ENCODE peak calls at places on chromosomes 13 and 19, in five cellular contexts. One of them, this sample, is unnamed.

GRCh38 chr19:30648321-30648720 is 276.1 kb downstream of the ZNF536 start:
- DNase-seq in breast epithelium: no peak
- DNase-seq in PC-3: no peak
- DNase-seq in thoracic aorta: no peak
- DNase-seq in AG04450: no peak
- DNase-seq in this sample: no peak

GRCh38 chr13:59755647-59756290 is 408.0 kb downstream of the DIAPH3 start:
- DNase-seq in PC-3: peak
- DNase-seq in AG04450: no peak
- DNase-seq in thoracic aorta: no peak
- DNase-seq in breast epithelium: no peak
- DNase-seq in this sample: no peak

GRCh38 chr13:73952683-73953082 is 181.5 kb downstream of the KLF12 start:
- DNase-seq in thoracic aorta: no peak
- DNase-seq in AG04450: peak
- DNase-seq in breast epithelium: no peak
- DNase-seq in PC-3: no peak
- DNase-seq in this sample: no peak

GRCh38 chr13:73782781-73783180 is 351.4 kb downstream of the KLF12 start:
- DNase-seq in thoracic aorta: no peak
- DNase-seq in AG04450: peak
- DNase-seq in PC-3: no peak
- DNase-seq in breast epithelium: no peak
- DNase-seq in this sample: peak

GRCh38 chr19:39969266-39969665 is 1.7 kb upstream of the PSMC4 start:
- DNase-seq in AG04450: no peak
- DNase-seq in thoracic aorta: no peak
- DNase-seq in PC-3: no peak
- DNase-seq in breast epithelium: no peak
- DNase-seq in this sample: no peak

GRCh38 chr13:28173793-28174192 is 35.4 kb downstream of the PAN3 start:
- DNase-seq in breast epithelium: no peak
- DNase-seq in PC-3: peak
- DNase-seq in thoracic aorta: no peak
- DNase-seq in AG04450: no peak
- DNase-seq in this sample: no peak

GRCh38 chr13:51590966-51591627 is 6.8 kb downstream of the WDFY2 start:
- DNase-seq in breast epithelium: no peak
- DNase-seq in PC-3: peak
- DNase-seq in AG04450: peak
- DNase-seq in thoracic aorta: no peak
- DNase-seq in this sample: peak

GRCh38 chr13:33259296-33259695 is 26.3 kb downstream of the STARD13 start:
- DNase-seq in breast epithelium: no peak
- DNase-seq in thoracic aorta: no peak
- DNase-seq in PC-3: no peak
- DNase-seq in AG04450: no peak
- DNase-seq in this sample: no peak

GRCh38 chr13:96104516-96104915 is 14.6 kb downstream of the HS6ST3 start:
- DNase-seq in breast epithelium: no peak
- DNase-seq in thoracic aorta: no peak
- DNase-seq in PC-3: peak
- DNase-seq in AG04450: no peak
- DNase-seq in this sample: no peak

GRCh38 chr19:38544569-38545315 is 73.0 kb downstream of the MAP4K1 start:
- DNase-seq in PC-3: no peak
- DNase-seq in breast epithelium: no peak
- DNase-seq in AG04450: peak
- DNase-seq in thoracic aorta: no peak
- DNase-seq in this sample: peak

GRCh38 chr19:41706741-41707501 is 1.5 kb upstream of the CEACAM5 start:
- DNase-seq in PC-3: peak
- DNase-seq in thoracic aorta: no peak
- DNase-seq in breast epithelium: peak
- DNase-seq in AG04450: no peak
- DNase-seq in this sample: no peak

GRCh38 chr13:78468546-78469060 is 134.7 kb downstream of the POU4F1 start:
- DNase-seq in PC-3: no peak
- DNase-seq in AG04450: no peak
- DNase-seq in thoracic aorta: no peak
- DNase-seq in breast epithelium: no peak
- DNase-seq in this sample: no peak

GRCh38 chr19:4555657-4556561 is 3.6 kb downstream of the SEMA6B start:
- DNase-seq in thoracic aorta: no peak
- DNase-seq in PC-3: peak
- DNase-seq in breast epithelium: no peak
- DNase-seq in AG04450: no peak
- DNase-seq in this sample: no peak

GRCh38 chr13:98994080-98994479 is 16.2 kb upstream of the DOCK9 start:
- DNase-seq in breast epithelium: no peak
- DNase-seq in thoracic aorta: no peak
- DNase-seq in PC-3: no peak
- DNase-seq in AG04450: no peak
- DNase-seq in this sample: no peak

GRCh38 chr19:40441719-40442253 is 2.3 kb downstream of the SERTAD3 start:
- DNase-seq in PC-3: no peak
- DNase-seq in breast epithelium: no peak
- DNase-seq in AG04450: no peak
- DNase-seq in thoracic aorta: no peak
- DNase-seq in this sample: no peak

GRCh38 chr19:46766569-46767317 is 20.5 kb upstream of the STRN4 start:
- DNase-seq in thoracic aorta: no peak
- DNase-seq in AG04450: no peak
- DNase-seq in breast epithelium: no peak
- DNase-seq in PC-3: peak
- DNase-seq in this sample: no peak

GRCh38 chr19:47020992-47021496 is 1.4 kb downstream of the NPAS1 start:
- DNase-seq in PC-3: no peak
- DNase-seq in thoracic aorta: no peak
- DNase-seq in breast epithelium: no peak
- DNase-seq in AG04450: no peak
- DNase-seq in this sample: no peak

GRCh38 chr13:98523455-98524102 is 53.3 kb downstream of the STK24 start:
- DNase-seq in AG04450: no peak
- DNase-seq in thoracic aorta: no peak
- DNase-seq in PC-3: no peak
- DNase-seq in breast epithelium: no peak
- DNase-seq in this sample: no peak

GRCh38 chr19:56837492-56837891 is 3.0 kb downstream of the PEG3 start:
- DNase-seq in thoracic aorta: peak
- DNase-seq in breast epithelium: peak
- DNase-seq in PC-3: peak
- DNase-seq in AG04450: no peak
- DNase-seq in this sample: no peak

GRCh38 chr19:45321848-45322247 is 827 bp downstream of the CKM start:
- DNase-seq in AG04450: no peak
- DNase-seq in PC-3: no peak
- DNase-seq in thoracic aorta: no peak
- DNase-seq in breast epithelium: no peak
- DNase-seq in this sample: no peak

GRCh38 chr19:46745030-46745429 is 827 bp upstream of the FKRP start:
- DNase-seq in PC-3: no peak
- DNase-seq in breast epithelium: no peak
- DNase-seq in AG04450: no peak
- DNase-seq in thoracic aorta: no peak
- DNase-seq in this sample: no peak

GRCh38 chr19:14063100-14063499 is 1.2 kb upstream of the PALM3 start:
- DNase-seq in PC-3: no peak
- DNase-seq in thoracic aorta: no peak
- DNase-seq in breast epithelium: no peak
- DNase-seq in AG04450: no peak
- DNase-seq in this sample: no peak

GRCh38 chr13:79490846-79491245 is 9.9 kb downstream of the NDFIP2 start:
- DNase-seq in breast epithelium: no peak
- DNase-seq in thoracic aorta: no peak
- DNase-seq in AG04450: no peak
- DNase-seq in PC-3: no peak
- DNase-seq in this sample: no peak

GRCh38 chr19:30549151-30549550 is 177.0 kb downstream of the ZNF536 start:
- DNase-seq in thoracic aorta: no peak
- DNase-seq in AG04450: no peak
- DNase-seq in PC-3: no peak
- DNase-seq in breast epithelium: no peak
- DNase-seq in this sample: no peak

GRCh38 chr19:11587302-11587972 is 9.8 kb upstream of the ZNF627 start:
- DNase-seq in thoracic aorta: peak
- DNase-seq in AG04450: peak
- DNase-seq in PC-3: peak
- DNase-seq in breast epithelium: peak
- DNase-seq in this sample: peak

GRCh38 chr13:44296856-44297255 is 76.8 kb upstream of the SERP2 start:
- DNase-seq in thoracic aorta: no peak
- DNase-seq in PC-3: no peak
- DNase-seq in AG04450: no peak
- DNase-seq in breast epithelium: no peak
- DNase-seq in this sample: no peak

GRCh38 chr13:28396053-28396452 is 98.9 kb downstream of the FLT1 start:
- DNase-seq in AG04450: no peak
- DNase-seq in PC-3: no peak
- DNase-seq in thoracic aorta: no peak
- DNase-seq in breast epithelium: no peak
- DNase-seq in this sample: no peak

GRCh38 chr19:58440556-58440955 is 603 bp upstream of the ZNF132 start:
- DNase-seq in AG04450: no peak
- DNase-seq in breast epithelium: no peak
- DNase-seq in thoracic aorta: no peak
- DNase-seq in PC-3: no peak
- DNase-seq in this sample: no peak
- H3K4me3 ChIP-seq in AG04450: peak
- H3K4me3 ChIP-seq in breast epithelium: peak
- H3K4me3 ChIP-seq in thoracic aorta: peak
- H3K4me3 ChIP-seq in PC-3: no peak
- H3K4me3 ChIP-seq in this sample: peak

GRCh38 chr13:26558912-26559485 is 1.5 kb downstream of the WASF3 start:
- DNase-seq in thoracic aorta: no peak
- DNase-seq in breast epithelium: no peak
- DNase-seq in PC-3: no peak
- DNase-seq in AG04450: no peak
- DNase-seq in this sample: no peak
- H3K4me3 ChIP-seq in thoracic aorta: peak
- H3K4me3 ChIP-seq in breast epithelium: peak
- H3K4me3 ChIP-seq in PC-3: peak
- H3K4me3 ChIP-seq in AG04450: peak
- H3K4me3 ChIP-seq in this sample: peak

GRCh38 chr13:113471844-113472243 is 18.6 kb upstream of the ADPRHL1 start:
- DNase-seq in thoracic aorta: no peak
- DNase-seq in AG04450: no peak
- DNase-seq in breast epithelium: no peak
- DNase-seq in PC-3: no peak
- DNase-seq in this sample: no peak
- H3K4me3 ChIP-seq in thoracic aorta: no peak
- H3K4me3 ChIP-seq in AG04450: no peak
- H3K4me3 ChIP-seq in breast epithelium: no peak
- H3K4me3 ChIP-seq in PC-3: no peak
- H3K4me3 ChIP-seq in this sample: no peak

DNA sequence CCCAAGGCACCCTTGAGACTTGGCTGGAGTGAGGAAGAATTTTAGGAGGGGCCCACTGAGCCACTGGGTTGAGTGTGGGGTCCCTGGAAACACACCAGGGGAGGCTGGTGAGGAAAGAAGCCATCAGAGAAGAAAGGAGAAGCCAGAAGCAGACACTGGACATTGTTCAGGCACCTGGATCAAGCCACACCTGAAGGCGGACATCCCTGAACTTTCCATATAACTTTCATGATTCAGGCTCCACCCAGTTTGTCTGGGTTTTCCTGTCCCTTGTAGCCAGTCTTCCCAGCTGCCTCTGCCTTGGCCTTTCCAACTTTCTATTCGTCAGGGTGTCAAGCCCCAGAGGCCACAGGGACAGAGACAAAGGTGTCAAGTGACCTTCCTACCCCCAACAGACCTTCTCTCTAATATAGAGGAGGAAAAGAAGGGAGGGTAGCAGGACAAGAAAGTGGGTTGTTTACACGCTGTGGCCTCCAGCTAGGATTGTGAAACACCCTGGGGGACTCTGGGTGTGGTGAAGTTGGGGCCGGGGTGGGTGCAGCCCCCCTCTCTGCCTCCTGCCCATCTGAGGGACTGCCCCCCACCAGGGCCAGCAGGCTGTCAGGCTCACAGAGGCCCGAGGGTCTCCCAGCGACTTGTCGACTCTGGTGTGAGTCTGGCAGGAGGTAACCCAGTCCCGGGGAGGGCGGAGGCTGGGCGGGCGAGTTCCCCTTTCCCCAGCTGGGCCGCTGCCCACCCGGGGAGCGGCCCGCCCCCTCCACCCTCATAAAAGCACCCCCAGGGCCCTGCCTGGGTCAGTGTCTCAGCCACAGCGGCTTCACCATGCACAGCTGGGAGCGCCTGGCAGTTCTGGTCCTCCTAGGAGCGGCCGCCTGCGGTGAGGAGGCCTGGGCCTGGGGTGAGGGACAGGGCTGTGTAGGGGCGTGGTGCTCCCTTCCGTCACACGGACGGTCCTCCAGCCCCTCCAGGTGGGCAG is at the start of gene CFD:
- DNase-seq in AG04450: no peak
- DNase-seq in thoracic aorta: no peak
- DNase-seq in breast epithelium: no peak
- DNase-seq in PC-3: no peak
- DNase-seq in this sample: no peak
- H3K4me3 ChIP-seq in AG04450: peak
- H3K4me3 ChIP-seq in thoracic aorta: peak
- H3K4me3 ChIP-seq in breast epithelium: peak
- H3K4me3 ChIP-seq in PC-3: peak
- H3K4me3 ChIP-seq in this sample: peak